ENCODE peak calls at places on chromosomes 1 and 21, in five cellular contexts. One of them, this sample, is unnamed.

GRCh38 chr21:30582850-30583249 is 7.3 kb downstream of the KRTAP22-2 start:
- DNase-seq in GM12878: no peak
- DNase-seq in HCT116: no peak
- DNase-seq in HepG2: no peak
- DNase-seq in SK-N-SH: no peak
- DNase-seq in this sample: no peak

GRCh38 chr1:221487781-221488520 is 253.9 kb downstream of the DUSP10 start:
- DNase-seq in HepG2: no peak
- DNase-seq in SK-N-SH: no peak
- DNase-seq in GM12878: no peak
- DNase-seq in HCT116: no peak
- DNase-seq in this sample: no peak

GRCh38 chr1:23426828-23427227 is 2.3 kb upstream of the TCEA3 start:
- DNase-seq in HCT116: no peak
- DNase-seq in SK-N-SH: no peak
- DNase-seq in HepG2: no peak
- DNase-seq in GM12878: no peak
- DNase-seq in this sample: no peak

GRCh38 chr1:177209357-177209756 is 38.6 kb downstream of the BRINP2 start:
- DNase-seq in GM12878: no peak
- DNase-seq in HCT116: no peak
- DNase-seq in SK-N-SH: no peak
- DNase-seq in HepG2: no peak
- DNase-seq in this sample: no peak

GRCh38 chr1:67485046-67485811 is 55.0 kb upstream of the SERBP1 start:
- DNase-seq in HCT116: no peak
- DNase-seq in GM12878: no peak
- DNase-seq in HepG2: no peak
- DNase-seq in SK-N-SH: no peak
- DNase-seq in this sample: no peak

GRCh38 chr1:180444522-180444921 is 57.9 kb downstream of the ACBD6 start:
- DNase-seq in GM12878: no peak
- DNase-seq in HepG2: no peak
- DNase-seq in SK-N-SH: no peak
- DNase-seq in HCT116: no peak
- DNase-seq in this sample: no peak

GRCh38 chr1:156480015-156480368 is 20.6 kb downstream of the MEF2D start:
- DNase-seq in HCT116: no peak
- DNase-seq in HepG2: no peak
- DNase-seq in SK-N-SH: no peak
- DNase-seq in GM12878: no peak
- DNase-seq in this sample: peak; percentile 53

GRCh38 chr1:226590626-226591025 is 42.1 kb downstream of the STUM start:
- DNase-seq in HCT116: no peak
- DNase-seq in GM12878: no peak
- DNase-seq in SK-N-SH: no peak
- DNase-seq in HepG2: no peak
- DNase-seq in this sample: no peak

GRCh38 chr21:34365794-34366193 is 2.0 kb downstream of the KCNE2 start:
- DNase-seq in GM12878: no peak
- DNase-seq in HCT116: no peak
- DNase-seq in HepG2: peak; percentile 17
- DNase-seq in SK-N-SH: no peak
- DNase-seq in this sample: no peak

GRCh38 chr1:170580636-170581035 is 48.7 kb downstream of the GORAB start:
- DNase-seq in GM12878: no peak
- DNase-seq in HCT116: no peak
- DNase-seq in HepG2: no peak
- DNase-seq in SK-N-SH: no peak
- DNase-seq in this sample: no peak

GRCh38 chr1:56052090-56052489 is 527.3 kb downstream of the PLPP3 start:
- DNase-seq in HCT116: no peak
- DNase-seq in HepG2: no peak
- DNase-seq in SK-N-SH: no peak
- DNase-seq in GM12878: no peak
- DNase-seq in this sample: no peak

GRCh38 chr1:46096269-46097148 is 35.9 kb downstream of the PIK3R3 start:
- DNase-seq in SK-N-SH: no peak
- DNase-seq in HepG2: no peak
- DNase-seq in HCT116: no peak
- DNase-seq in GM12878: no peak
- DNase-seq in this sample: no peak

GRCh38 chr1:65431111-65431705 is 10.7 kb downstream of the LEPR start:
- DNase-seq in SK-N-SH: peak; percentile 47
- DNase-seq in GM12878: no peak
- DNase-seq in HepG2: peak; percentile 43
- DNase-seq in HCT116: no peak
- DNase-seq in this sample: peak; percentile 38

GRCh38 chr1:218394416-218394815 is 49.3 kb downstream of the TGFB2 start:
- DNase-seq in HCT116: no peak
- DNase-seq in HepG2: no peak
- DNase-seq in SK-N-SH: no peak
- DNase-seq in GM12878: no peak
- DNase-seq in this sample: no peak

GRCh38 chr1:15195420-15196052 is 42.0 kb downstream of the TMEM51 start:
- DNase-seq in HCT116: no peak
- DNase-seq in HepG2: no peak
- DNase-seq in GM12878: no peak
- DNase-seq in SK-N-SH: no peak
- DNase-seq in this sample: no peak

GRCh38 chr21:38680401-38680800 is 125.3 kb upstream of the ETS2 start:
- DNase-seq in GM12878: no peak
- DNase-seq in SK-N-SH: no peak
- DNase-seq in HepG2: no peak
- DNase-seq in HCT116: no peak
- DNase-seq in this sample: no peak

GRCh38 chr1:232891656-232892317 is 58.6 kb upstream of the NTPCR start:
- DNase-seq in HepG2: no peak
- DNase-seq in SK-N-SH: no peak
- DNase-seq in GM12878: no peak
- DNase-seq in HCT116: no peak
- DNase-seq in this sample: no peak

GRCh38 chr1:166032901-166033371 is 133.9 kb downstream of the FAM78B start:
- DNase-seq in HCT116: no peak
- DNase-seq in SK-N-SH: no peak
- DNase-seq in HepG2: no peak
- DNase-seq in GM12878: no peak
- DNase-seq in this sample: no peak

GRCh38 chr1:210231846-210232523 is 611 bp upstream of the SERTAD4 start:
- DNase-seq in GM12878: no peak
- DNase-seq in HCT116: no peak
- DNase-seq in SK-N-SH: peak; percentile 70
- DNase-seq in HepG2: no peak
- DNase-seq in this sample: no peak

GRCh38 chr1:182699673-182700350 is 15.4 kb upstream of the RGS8 start:
- DNase-seq in HepG2: no peak
- DNase-seq in SK-N-SH: no peak
- DNase-seq in HCT116: no peak
- DNase-seq in GM12878: no peak
- DNase-seq in this sample: no peak

GRCh38 chr1:26378088-26378878 is 5.7 kb upstream of the ZNF683 start:
- DNase-seq in HepG2: no peak
- DNase-seq in SK-N-SH: no peak
- DNase-seq in GM12878: peak; percentile 73
- DNase-seq in HCT116: no peak
- DNase-seq in this sample: peak; percentile 99

GRCh38 chr1:156845055-156845952 is 13.6 kb downstream of the INSRR start:
- DNase-seq in HepG2: no peak
- DNase-seq in HCT116: no peak
- DNase-seq in SK-N-SH: peak; percentile 68
- DNase-seq in GM12878: no peak
- DNase-seq in this sample: peak; percentile 66

GRCh38 chr1:180615493-180616290 is 16.1 kb upstream of the XPR1 start:
- DNase-seq in HCT116: no peak
- DNase-seq in SK-N-SH: no peak
- DNase-seq in GM12878: no peak
- DNase-seq in HepG2: no peak
- DNase-seq in this sample: no peak

GRCh38 chr1:227883073-227883520 is 64.6 kb downstream of the WNT9A start:
- DNase-seq in GM12878: no peak
- DNase-seq in HCT116: no peak
- DNase-seq in HepG2: no peak
- DNase-seq in SK-N-SH: peak; percentile 10
- DNase-seq in this sample: no peak

GRCh38 chr1:153072806-153073726 is 1.7 kb upstream of the SPRR2B start:
- DNase-seq in HCT116: no peak
- DNase-seq in GM12878: no peak
- DNase-seq in SK-N-SH: no peak
- DNase-seq in HepG2: no peak
- DNase-seq in this sample: peak; percentile 5

DNA sequence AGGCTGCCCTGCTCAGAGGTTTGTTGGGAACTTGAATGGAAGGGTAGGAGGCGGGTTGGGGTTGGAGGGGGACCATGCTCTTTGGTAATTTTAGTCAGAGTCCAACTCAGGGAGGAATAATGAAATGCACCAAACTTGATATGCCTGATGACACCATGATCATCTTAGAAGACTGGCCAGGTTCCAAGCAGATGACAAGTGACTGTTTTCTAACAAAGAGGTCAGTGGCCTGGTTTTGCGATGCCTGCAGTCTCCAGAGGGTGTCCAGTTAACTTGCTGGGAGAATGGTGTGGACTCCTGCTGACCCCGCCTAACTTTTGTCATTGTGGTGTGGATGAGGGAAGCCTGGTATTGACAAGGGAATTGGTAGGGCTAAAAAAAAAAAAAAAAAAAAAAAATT is 12.4 kb downstream of the VANGL1 start:
- DNase-seq in SK-N-SH: peak; percentile 44
- DNase-seq in GM12878: no peak
- DNase-seq in HCT116: no peak
- DNase-seq in HepG2: no peak
- DNase-seq in this sample: peak; percentile 47
- TF ChIP-seq YY1 in SK-N-SH: no peak
- TF ChIP-seq YY1 in GM12878: no peak
- TF ChIP-seq YY1 in HCT116: no peak
- TF ChIP-seq YY1 in HepG2: no peak
- TF ChIP-seq YY1 in this sample: no peak

GRCh38 chr1:12448746-12449177 is 169.2 kb downstream of the DHRS3 start:
- DNase-seq in HCT116: no peak
- DNase-seq in HepG2: no peak
- DNase-seq in GM12878: no peak
- DNase-seq in SK-N-SH: no peak
- DNase-seq in this sample: peak; percentile 99

GRCh38 chr1:12446593-12446992 is 171.4 kb downstream of the DHRS3 start:
- DNase-seq in SK-N-SH: no peak
- DNase-seq in GM12878: no peak
- DNase-seq in HCT116: no peak
- DNase-seq in HepG2: no peak
- DNase-seq in this sample: no peak

GRCh38 chr1:12450090-12450764 is 167.8 kb downstream of the DHRS3 start:
- DNase-seq in HCT116: no peak
- DNase-seq in SK-N-SH: no peak
- DNase-seq in HepG2: no peak
- DNase-seq in GM12878: no peak
- DNase-seq in this sample: no peak

GRCh38 chr1:12447301-12447700 is 170.7 kb downstream of the DHRS3 start:
- DNase-seq in SK-N-SH: no peak
- DNase-seq in HepG2: no peak
- DNase-seq in HCT116: no peak
- DNase-seq in GM12878: no peak
- DNase-seq in this sample: no peak

DNA sequence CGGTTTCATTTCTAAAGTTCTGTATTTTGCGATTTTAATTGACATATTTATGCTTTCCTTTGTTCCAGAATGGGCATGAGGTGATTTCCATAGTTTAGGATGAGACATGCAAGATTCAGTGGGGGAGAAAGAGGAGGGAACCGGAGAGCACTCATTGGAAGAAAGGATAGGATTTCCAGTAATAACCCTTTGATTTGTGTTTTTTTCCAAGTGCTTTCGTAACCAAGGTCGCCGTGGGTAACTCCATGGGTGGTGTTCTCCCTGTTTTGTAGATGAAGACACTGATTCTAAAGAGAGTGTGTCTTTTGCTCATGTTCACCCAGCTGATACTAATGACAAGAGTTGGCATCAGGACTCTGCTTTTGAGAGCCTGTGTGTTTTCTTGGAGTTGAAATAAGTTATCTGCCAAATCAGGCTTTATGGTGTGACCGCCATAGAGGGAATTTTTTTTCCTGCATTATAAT is 170.1 kb downstream of the DHRS3 start:
- DNase-seq in HCT116: no peak
- DNase-seq in GM12878: no peak
- DNase-seq in HepG2: peak; percentile 38
- DNase-seq in SK-N-SH: no peak
- DNase-seq in this sample: no peak
- TF ChIP-seq YY1 in HCT116: no peak
- TF ChIP-seq YY1 in GM12878: no peak
- TF ChIP-seq YY1 in HepG2: no peak
- TF ChIP-seq YY1 in SK-N-SH: no peak
- TF ChIP-seq YY1 in this sample: no peak

GRCh38 chr1:21911205-21912001 is 25.7 kb downstream of the HSPG2 start:
- DNase-seq in SK-N-SH: peak; percentile 60
- DNase-seq in HepG2: peak; percentile 46
- DNase-seq in GM12878: no peak
- DNase-seq in HCT116: no peak
- DNase-seq in this sample: peak; percentile 69

GRCh38 chr1:21907737-21908136 is 29.4 kb downstream of the HSPG2 start:
- DNase-seq in HCT116: no peak
- DNase-seq in GM12878: no peak
- DNase-seq in HepG2: no peak
- DNase-seq in SK-N-SH: no peak
- DNase-seq in this sample: no peak

GRCh38 chr1:21909787-21910503 is 27.2 kb downstream of the HSPG2 start:
- DNase-seq in GM12878: peak; percentile 33
- DNase-seq in SK-N-SH: no peak
- DNase-seq in HCT116: no peak
- DNase-seq in HepG2: no peak
- DNase-seq in this sample: peak; percentile 60

GRCh38 chr1:21910528-21911204 is 26.4 kb downstream of the HSPG2 start:
- DNase-seq in SK-N-SH: no peak
- DNase-seq in HCT116: no peak
- DNase-seq in GM12878: no peak
- DNase-seq in HepG2: no peak
- DNase-seq in this sample: no peak

DNA sequence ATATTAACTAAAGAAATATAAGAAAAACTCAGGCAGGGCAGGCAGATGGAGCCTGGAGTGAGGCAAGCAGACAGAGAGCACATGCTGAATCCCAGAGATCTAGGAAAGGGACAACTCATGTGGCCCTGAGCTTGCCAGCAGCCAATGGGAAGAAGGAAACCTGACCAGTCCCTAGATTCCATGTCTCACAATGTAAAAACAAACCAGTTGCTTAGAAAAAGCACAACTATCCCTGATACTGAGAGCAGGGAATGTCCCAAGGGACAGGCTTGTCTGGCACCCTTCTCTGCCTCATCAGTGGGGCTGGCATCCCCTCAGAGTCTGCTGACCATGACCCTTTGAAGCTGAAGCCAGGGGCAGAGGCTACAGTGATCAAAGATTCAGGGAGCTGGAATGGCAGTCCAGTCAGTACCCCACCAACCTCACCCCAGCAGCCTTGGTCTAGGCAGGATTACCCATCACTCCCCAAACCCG is 27.8 kb downstream of the HSPG2 start:
- DNase-seq in HepG2: no peak
- DNase-seq in HCT116: no peak
- DNase-seq in GM12878: no peak
- DNase-seq in SK-N-SH: no peak
- DNase-seq in this sample: peak; percentile 46
- TF ChIP-seq YY1 in HepG2: no peak
- TF ChIP-seq YY1 in HCT116: no peak
- TF ChIP-seq YY1 in GM12878: no peak
- TF ChIP-seq YY1 in SK-N-SH: no peak
- TF ChIP-seq YY1 in this sample: no peak

GRCh38 chr1:44775930-44776748 is 799 bp downstream of the RPS8 start:
- DNase-seq in HCT116: no peak
- DNase-seq in SK-N-SH: no peak
- DNase-seq in GM12878: no peak
- DNase-seq in HepG2: no peak
- DNase-seq in this sample: peak; percentile 58
- TF ChIP-seq YY1 in HCT116: no peak
- TF ChIP-seq YY1 in SK-N-SH: no peak
- TF ChIP-seq YY1 in GM12878: no peak
- TF ChIP-seq YY1 in HepG2: no peak
- TF ChIP-seq YY1 in this sample: no peak

This sample was measured in K562.